ENCODE peak calls at places on chromosome X, in nine cellular contexts. H, B, V, M, Z, E, T, C and I are unnamed samples.

GRCh38 chrX:110985470-110985869 is 110.5 kb upstream of the PAK3 start:
- DNase-seq in C (no peak), V (no peak), H (no peak), M (no peak), E (no peak), Z (no peak), T (no peak), B (no peak), I (no peak)

GRCh38 chrX:56788717-56789122 is 59.7 kb downstream of the NBDY start:
- DNase-seq in E (no peak), M (no peak), H (peak), Z (no peak), B (no peak), T (no peak), V (peak), C (peak), I (peak)

GRCh38 chrX:69137371-69137881 is 27.8 kb downstream of the PJA1 start:
- DNase-seq in C (peak), Z (peak), M (no peak), H (peak), E (no peak), T (no peak), B (no peak), V (peak), I (no peak)

GRCh38 chrX:82757614-82758013 is 750.5 kb upstream of the POU3F4 start:
- DNase-seq in T (no peak), M (no peak), C (no peak), H (no peak), V (no peak), E (no peak), B (no peak), Z (no peak), I (no peak)

GRCh38 chrX:83535417-83536244 is 27.5 kb downstream of the POU3F4 start:
- DNase-seq in H (no peak), E (no peak), C (no peak), M (no peak), B (no peak), Z (peak), T (no peak), V (no peak), I (no peak)

GRCh38 chrX:141903400-141904155 is at the start of gene MAGEC1:
- DNase-seq in E (no peak), H (no peak), M (no peak), B (no peak), T (no peak), V (no peak), C (no peak), Z (no peak), I (no peak)

GRCh38 chrX:132071260-132071659 is 48.2 kb downstream of the STK26 start:
- DNase-seq in E (no peak), T (no peak), B (peak), M (no peak), Z (no peak), C (no peak), V (no peak), H (no peak), I (no peak)

GRCh38 chrX:82230013-82230412 is 1028.1 kb downstream of the SH3BGRL start:
- DNase-seq in C (no peak), V (no peak), T (no peak), B (no peak), M (no peak), H (no peak), E (no peak), Z (no peak), I (no peak)

GRCh38 chrX:106035064-106035463 is 3.5 kb downstream of the SERPINA7 start:
- DNase-seq in T (no peak), H (no peak), Z (no peak), V (no peak), M (no peak), B (peak), C (no peak), E (no peak), I (no peak)

GRCh38 chrX:115968436-115969252 is 201.9 kb upstream of the AGTR2 start:
- DNase-seq in E (peak), M (no peak), B (peak), V (no peak), C (peak), H (no peak), Z (peak), T (peak), I (peak)

GRCh38 chrX:118657413-118657812 is 70.0 kb upstream of the IL13RA1 start:
- DNase-seq in M (no peak), T (no peak), C (no peak), E (no peak), V (no peak), B (no peak), H (no peak), Z (no peak), I (no peak)

GRCh38 chrX:150052226-150052625 is 113.9 kb upstream of the EOLA2 start:
- DNase-seq in H (no peak), T (no peak), B (no peak), V (no peak), E (no peak), C (no peak), Z (no peak), M (no peak), I (no peak)

GRCh38 chrX:78997870-78998558 is 52.8 kb downstream of the P2RY10 start:
- DNase-seq in B (no peak), M (no peak), C (no peak), H (no peak), V (no peak), E (no peak), T (no peak), Z (no peak), I (no peak)

GRCh38 chrX:56564182-56564885 is 907 bp downstream of the UBQLN2 start:
- DNase-seq in M (peak), B (peak), H (peak), E (peak), T (peak), Z (peak), V (peak), C (peak), I (no peak)

GRCh38 chrX:71533850-71534515 is 1.1 kb downstream of the OGT start:
- DNase-seq in E (peak), C (peak), T (peak), M (no peak), B (peak), H (peak), Z (peak), V (peak), I (no peak)

GRCh38 chrX:152170621-152171020 is 32.2 kb upstream of the MAGEA10 start:
- DNase-seq in V (no peak), B (no peak), C (no peak), H (no peak), Z (no peak), M (no peak), E (no peak), T (no peak), I (no peak)

GRCh38 chrX:16633754-16634153 is 16.2 kb upstream of the S100G start:
- DNase-seq in M (no peak), V (peak), Z (peak), B (no peak), T (no peak), H (no peak), E (no peak), C (no peak), I (no peak)

GRCh38 chrX:129540725-129541184 is 696 bp downstream of the OCRL start:
- DNase-seq in M (no peak), V (no peak), C (no peak), B (peak), Z (no peak), H (no peak), E (peak), T (no peak), I (no peak)

GRCh38 chrX:139194571-139195280 is 335.8 kb upstream of the F9 start:
- DNase-seq in M (no peak), E (peak), T (peak), Z (peak), B (no peak), C (no peak), H (peak), V (no peak), I (no peak)

GRCh38 chrX:120549483-120550452 is 11.0 kb downstream of the CUL4B start:
- DNase-seq in T (no peak), V (peak), C (no peak), H (no peak), B (peak), M (peak), E (no peak), Z (peak), I (no peak)

GRCh38 chrX:134548257-134548732 is 88.3 kb downstream of the HPRT1 start:
- DNase-seq in M (no peak), E (no peak), C (no peak), T (no peak), H (no peak), Z (no peak), B (no peak), V (no peak), I (no peak)

GRCh38 chrX:103356023-103356798 is at the start of gene TCEAL9:
- DNase-seq in H (no peak), E (peak), B (peak), Z (peak), M (peak), C (peak), V (peak), T (peak), I (peak)

GRCh38 chrX:63656871-63657580 is 128.0 kb downstream of the ARHGEF9 start:
- DNase-seq in Z (peak), B (no peak), T (no peak), M (peak), C (no peak), V (peak), E (peak), H (no peak), I (no peak)

GRCh38 chrX:18702362-18703195 is 4.9 kb upstream of the PPEF1 start:
- DNase-seq in E (no peak), C (no peak), M (no peak), H (no peak), V (peak), T (no peak), Z (peak), B (peak), I (no peak)

GRCh38 chrX:118847676-118848075 is 24.1 kb downstream of the ZCCHC12 start:
- DNase-seq in E (no peak), T (no peak), H (no peak), B (peak), M (no peak), Z (peak), C (peak), V (peak), I (no peak)

GRCh38 chrX:13169688-13170087 is 125.3 kb upstream of the FAM9C start:
- DNase-seq in C (no peak), E (no peak), B (no peak), T (no peak), M (no peak), Z (no peak), V (no peak), H (no peak), I (no peak)

GRCh38 chrX:13168276-13168675 is 123.9 kb upstream of the FAM9C start:
- DNase-seq in V (no peak), Z (no peak), E (no peak), H (no peak), T (no peak), M (no peak), B (no peak), C (no peak), I (no peak)

GRCh38 chrX:13165747-13166146 is 121.3 kb upstream of the FAM9C start:
- DNase-seq in M (no peak), Z (no peak), H (no peak), B (no peak), V (no peak), E (no peak), C (no peak), T (no peak), I (no peak)

GRCh38 chrX:13165266-13165665 is 120.8 kb upstream of the FAM9C start:
- DNase-seq in C (no peak), E (no peak), T (no peak), V (no peak), B (no peak), M (no peak), H (no peak), Z (no peak), I (no peak)

DNA sequence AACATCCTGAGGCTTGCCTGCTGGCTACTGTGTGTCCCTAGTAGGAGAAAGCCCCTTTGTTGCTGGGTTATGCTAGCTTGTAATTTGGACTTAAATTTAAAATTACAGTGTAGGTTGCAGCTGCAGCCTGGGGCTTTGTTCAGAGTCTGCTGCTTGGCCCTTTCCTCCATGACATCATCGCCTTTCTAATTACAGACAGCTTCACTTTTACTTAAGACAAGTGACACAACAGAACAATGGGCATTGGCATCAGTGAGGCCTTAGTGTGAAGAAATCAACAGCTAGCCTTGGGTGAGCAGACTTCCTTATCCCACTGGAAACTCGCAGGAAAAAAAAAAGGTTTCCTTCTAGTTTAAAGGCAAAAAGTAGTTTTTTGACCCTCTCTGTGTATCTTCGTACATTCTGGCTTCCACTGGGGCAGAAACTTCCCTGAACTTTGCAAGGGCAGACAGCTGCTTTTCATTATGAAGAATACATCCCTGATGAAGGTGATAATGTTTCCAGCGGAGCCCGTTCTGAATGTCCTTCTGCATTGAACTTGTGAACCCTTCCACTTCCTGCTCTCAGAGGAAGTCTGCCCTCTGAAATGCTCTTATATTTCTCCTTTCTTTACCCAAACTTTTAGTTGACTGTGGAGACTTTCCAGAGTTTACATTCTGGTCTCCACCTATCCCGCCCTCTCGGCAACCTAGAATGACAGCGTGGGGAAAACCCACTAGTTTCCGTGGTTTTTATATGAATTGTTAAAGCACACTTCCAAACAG is 123.2 kb upstream of the FAM9C start:
- DNase-seq in C (peak), Z (peak), E (no peak), V (peak), B (no peak), T (no peak), M (no peak), H (no peak), I (no peak)
- H3K27ac ChIP-seq in C (peak), Z (peak), E (peak), V (no peak), B (no peak), T (no peak), M (no peak), H (peak), I (peak)

GRCh38 chrX:11066812-11067211 is 44.3 kb upstream of the HCCS start:
- DNase-seq in V (no peak), T (no peak), Z (no peak), C (no peak), E (no peak), M (no peak), H (no peak), B (no peak), I (no peak)

GRCh38 chrX:11059923-11060322 is 51.2 kb upstream of the HCCS start:
- DNase-seq in E (no peak), Z (peak), T (no peak), M (no peak), C (no peak), V (peak), B (no peak), H (no peak), I (no peak)

GRCh38 chrX:11064276-11064675 is 46.9 kb upstream of the HCCS start:
- DNase-seq in C (no peak), B (no peak), Z (no peak), H (no peak), V (no peak), M (no peak), T (no peak), E (no peak), I (no peak)

DNA sequence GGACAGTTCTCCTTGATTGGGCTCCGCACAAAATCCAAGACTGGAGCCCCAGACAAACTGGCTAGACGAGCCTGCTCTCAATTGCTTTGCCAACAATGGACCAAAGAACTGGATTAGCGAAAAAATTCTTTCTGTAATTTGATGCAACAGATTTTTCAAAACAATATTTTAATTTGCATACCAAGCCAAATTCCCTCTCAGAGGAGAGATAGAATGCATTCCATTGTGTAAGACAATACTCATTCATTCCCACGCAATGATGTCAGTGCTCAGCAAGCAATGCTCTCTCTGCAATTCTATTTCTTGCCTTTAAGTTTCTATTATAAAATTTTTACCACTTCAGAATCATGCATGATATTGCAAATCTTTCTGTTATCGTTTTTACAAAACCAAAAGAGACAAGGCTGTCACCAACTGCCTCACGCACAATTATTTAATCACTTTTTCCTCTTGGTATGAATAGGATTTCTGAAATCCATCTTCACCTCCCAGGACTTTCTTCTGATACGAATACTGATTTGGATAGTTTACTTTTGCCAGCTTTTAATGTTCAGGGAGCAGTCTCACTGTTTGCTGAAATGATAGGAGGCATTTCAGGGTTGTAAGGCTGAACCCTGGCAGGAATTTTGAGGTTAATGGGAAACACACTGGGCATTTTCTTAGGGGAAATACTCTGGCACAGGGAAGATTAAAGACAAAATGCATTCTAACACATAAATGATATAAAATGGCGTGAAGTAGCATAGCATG is 46.1 kb upstream of the HCCS start:
- DNase-seq in V (peak), B (no peak), M (peak), Z (peak), T (no peak), E (no peak), C (no peak), H (no peak), I (no peak)
- H3K27ac ChIP-seq in V (peak), B (no peak), M (peak), Z (peak), T (no peak), E (no peak), C (no peak), H (no peak), I (peak)

DNA sequence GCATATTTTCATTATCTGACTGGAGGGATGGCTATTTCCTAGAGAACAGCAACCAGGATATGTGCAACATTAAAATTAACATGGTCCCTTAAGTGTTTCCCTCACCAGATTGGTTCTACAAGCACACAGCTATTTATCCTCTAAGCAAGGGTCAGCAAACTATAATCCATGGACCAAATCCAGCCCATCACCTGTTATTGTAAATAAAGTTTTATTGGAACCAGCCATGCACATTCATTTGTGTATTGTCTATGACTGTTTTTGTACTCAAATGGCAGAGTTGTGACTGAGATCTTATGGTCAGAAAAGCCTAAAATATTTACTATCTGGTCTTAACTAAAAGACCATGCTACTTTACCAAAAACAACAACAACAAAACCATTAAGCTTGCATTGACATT is 77.9 kb downstream of the AMELX start:
- DNase-seq in V (no peak), B (no peak), H (no peak), C (no peak), M (no peak), T (no peak), Z (no peak), E (no peak), I (no peak)
- H3K27ac ChIP-seq in V (no peak), B (no peak), H (no peak), C (no peak), M (no peak), T (no peak), Z (no peak), E (no peak), I (no peak)

DNA sequence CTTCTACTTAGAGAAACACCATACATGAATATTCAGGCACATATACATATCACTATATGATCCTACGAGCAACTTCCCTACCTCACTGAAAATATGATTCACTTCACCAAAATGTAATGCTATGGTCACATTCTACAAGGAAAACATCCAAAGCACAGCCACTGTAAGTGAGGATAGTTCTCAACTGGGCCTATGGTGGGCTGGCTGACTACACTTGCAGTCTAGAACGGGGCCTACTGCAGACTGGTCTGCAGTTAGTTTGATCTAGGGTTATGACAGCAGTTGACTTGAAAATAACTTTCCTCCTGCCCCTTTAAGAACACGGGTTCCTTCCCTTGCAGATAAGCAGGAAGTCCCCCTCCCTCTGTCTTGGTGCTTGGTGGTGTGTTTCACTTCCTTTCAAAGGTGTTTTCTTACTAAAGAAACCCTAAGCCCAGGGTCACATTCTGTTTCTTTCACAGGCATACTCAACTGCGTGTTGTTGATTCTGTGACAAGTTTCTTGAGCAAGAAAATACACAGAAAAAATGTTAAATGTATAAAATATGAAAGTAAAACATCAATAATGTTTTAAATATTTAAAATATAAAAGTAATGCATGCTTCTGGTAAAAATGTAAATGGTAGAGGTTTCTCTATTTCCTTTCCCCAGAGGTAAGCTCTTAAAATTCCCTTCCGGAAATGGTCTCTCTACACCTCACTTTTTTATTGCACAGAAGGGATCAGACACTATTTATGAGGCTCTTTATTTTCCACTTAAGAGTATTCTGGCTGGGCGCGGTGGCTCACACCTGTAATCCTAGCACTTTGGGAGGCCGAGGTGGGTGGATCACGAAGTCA is 18.0 kb upstream of the TMSB4X start:
- DNase-seq in C (no peak), E (no peak), V (peak), H (no peak), Z (peak), T (no peak), M (no peak), B (peak), I (no peak)
- H3K27ac ChIP-seq in C (peak), E (no peak), V (peak), H (peak), Z (peak), T (peak), M (peak), B (peak), I (peak)

GRCh38 chrX:154460326-154460725 is 2.2 kb downstream of the PLXNA3 start:
- DNase-seq in E (no peak), T (no peak), V (no peak), B (no peak), H (no peak), C (no peak), Z (no peak), M (no peak), I (no peak)

GRCh38 chrX:154458116-154458953 is at the start of gene PLXNA3:
- DNase-seq in B (no peak), M (no peak), V (no peak), T (peak), C (no peak), Z (no peak), E (peak), H (peak), I (no peak)

GRCh38 chrX:154459843-154460242 is 1.8 kb downstream of the PLXNA3 start:
- DNase-seq in H (no peak), E (no peak), C (no peak), M (no peak), B (no peak), V (no peak), Z (no peak), T (no peak), I (no peak)

GRCh38 chrX:154458954-154459829 is 1.1 kb downstream of the PLXNA3 start:
- DNase-seq in B (no peak), E (peak), V (no peak), H (no peak), T (no peak), Z (no peak), C (no peak), M (no peak), I (no peak)

GRCh38 chrX:154457491-154458115 is 478 bp upstream of the PLXNA3 start:
- DNase-seq in B (no peak), V (no peak), M (no peak), C (no peak), H (peak), Z (no peak), T (peak), E (peak), I (no peak)
- H3K27ac ChIP-seq in B (peak), V (peak), M (no peak), C (peak), H (peak), Z (peak), T (peak), E (peak), I (no peak)